ENCODE peak calls at places on chromosomes 7 and 10, in eight cellular contexts. O, E, L, H, Y, G, D and T are unnamed samples.

GRCh38 chr10:50614444-50615137 is 9.2 kb downstream of the SGMS1 start:
- DNase-seq in O (no peak), E (no peak), L (no peak), H (no peak), Y (no peak), G (no peak), D (no peak), T (peak)

GRCh38 chr10:28468707-28469483 is 64.0 kb upstream of the WAC start:
- DNase-seq in O (no peak), E (no peak), L (no peak), H (no peak), Y (no peak), G (no peak), D (no peak), T (no peak)

GRCh38 chr10:35463878-35464277 is 127.6 kb downstream of the CCNY start:
- DNase-seq in O (no peak), E (no peak), L (no peak), H (no peak), Y (no peak), G (no peak), D (no peak), T (no peak)

GRCh38 chr7:91165846-91166230 is 98.4 kb upstream of the FZD1 start:
- DNase-seq in O (no peak), E (peak), L (no peak), H (no peak), Y (no peak), G (no peak), D (peak), T (no peak)

GRCh38 chr10:6737758-6738463 is 157.8 kb upstream of the PRKCQ start:
- DNase-seq in O (no peak), E (peak), L (no peak), H (peak), Y (no peak), G (no peak), D (no peak), T (peak)

GRCh38 chr10:124092270-124093075 is 925 bp downstream of the CHST15 start:
- DNase-seq in O (no peak), E (peak), L (peak), H (no peak), Y (peak), G (peak), D (no peak), T (no peak)

GRCh38 chr10:1432161-1432560 is 305.2 kb downstream of the ADARB2 start:
- DNase-seq in O (no peak), E (no peak), L (no peak), H (no peak), Y (no peak), G (no peak), D (no peak), T (no peak)

GRCh38 chr10:87613766-87614165 is 45.9 kb upstream of the PAPSS2 start:
- DNase-seq in O (no peak), E (no peak), L (no peak), H (no peak), Y (no peak), G (no peak), D (no peak), T (no peak)

GRCh38 chr10:129961274-129961839 is 2.7 kb downstream of the EBF3 start:
- DNase-seq in O (no peak), E (no peak), L (no peak), H (no peak), Y (no peak), G (no peak), D (no peak), T (no peak)